ENCODE peak calls at places on chromosomes 16 and 17, in five cellular contexts. N is GM12891; B is astrocyte of the cerebellum; T is activated naive CD8-positive, alpha-beta T cell treated with anti-CD3 and anti-CD28 coated beads for 36 hours; Q is NCI-H1048. I is an unnamed sample.

GRCh38 chr17:74742153-74742515 is 5.1 kb downstream of the RAB37 start:
- DNase-seq in N (no peak), B (no peak), T (peak; percentile 59), Q (no peak), I (no peak)

GRCh38 chr17:80422981-80423380 is 8.0 kb downstream of the ENDOV start:
- DNase-seq in N (peak; percentile 5), B (no peak), T (no peak), Q (no peak), I (no peak)

GRCh38 chr17:30378191-30378796 is 433 bp upstream of the CPD start:
- DNase-seq in N (no peak), B (no peak), T (peak; percentile 69), Q (no peak), I (no peak)

GRCh38 chr16:83393196-83393981 is 414.4 kb upstream of the HSBP1 start:
- DNase-seq in N (no peak), B (no peak), T (no peak), Q (no peak), I (peak; percentile 9)

GRCh38 chr17:27355419-27355818 is 61.5 kb downstream of the WSB1 start:
- DNase-seq in N (no peak), B (no peak), T (no peak), Q (no peak), I (no peak)

GRCh38 chr17:78915872-78916632 is 9.1 kb downstream of the TIMP2 start:
- DNase-seq in N (no peak), B (no peak), T (no peak), Q (no peak), I (no peak)

GRCh38 chr16:15988268-15989013 is 39.0 kb downstream of the ABCC1 start:
- DNase-seq in N (no peak), B (no peak), T (no peak), Q (no peak), I (no peak)

GRCh38 chr17:8563024-8563776 is 67.3 kb downstream of the MYH10 start:
- DNase-seq in N (no peak), B (no peak), T (no peak), Q (no peak), I (no peak)

GRCh38 chr17:79065105-79065670 is 9.4 kb upstream of the ENGASE start:
- DNase-seq in N (no peak), B (no peak), T (peak; percentile 55), Q (no peak), I (no peak)

GRCh38 chr16:85969159-85969558 is 70.2 kb downstream of the IRF8 start:
- DNase-seq in N (no peak), B (peak; percentile 29), T (no peak), Q (no peak), I (no peak)

GRCh38 chr17:60888812-60889709 is 211.4 kb downstream of the BCAS3 start:
- DNase-seq in N (no peak), B (no peak), T (no peak), Q (no peak), I (no peak)

GRCh38 chr17:75844530-75845057 is 390 bp upstream of the UNC13D start:
- DNase-seq in N (no peak), B (no peak), T (peak; percentile 36), Q (no peak), I (no peak)

GRCh38 chr16:77288222-77288621 is 89.0 kb downstream of the SYCE1L start:
- DNase-seq in N (no peak), B (peak; percentile 23), T (no peak), Q (no peak), I (no peak)

GRCh38 chr16:57016831-57017230 is 27.5 kb downstream of the NLRC5 start:
- DNase-seq in N (no peak), B (no peak), T (no peak), Q (no peak), I (no peak)

GRCh38 chr16:48556913-48557351 is 53.0 kb downstream of the N4BP1 start:
- DNase-seq in N (no peak), B (no peak), T (peak; percentile 46), Q (no peak), I (no peak)

GRCh38 chr17:77884019-77884418 is 74.5 kb upstream of the TNRC6C start:
- DNase-seq in N (no peak), B (no peak), T (no peak), Q (no peak), I (no peak)

I was measured in ascending aorta.